ENCODE peak calls at places on chromosomes 13 and 19, in four cellular contexts. E is GM19239, R is Caki2, U is endothelial cell. Z is an unnamed sample.

GRCh38 chr13:35741657-35742056 is 265.2 kb upstream of the MAB21L1 start:
- DNase-seq in E (no peak), R (no peak), U (no peak), Z (no peak)

GRCh38 chr13:113788413-113789135 is 29.5 kb downstream of the TMEM255B start:
- DNase-seq in R (no peak), E (no peak), U (no peak), Z (no peak)

GRCh38 chr13:109592776-109593175 is 193.6 kb downstream of the IRS2 start:
- DNase-seq in E (no peak), R (no peak), U (no peak), Z (no peak)

GRCh38 chr19:1076951-1077350 is 10.0 kb downstream of the ARHGAP45 start:
- DNase-seq in E (peak; percentile 100), U (no peak), R (no peak), Z (peak; percentile 62)

GRCh38 chr13:38384171-38384570 is 34.5 kb downstream of the UFM1 start:
- DNase-seq in R (no peak), U (no peak), E (no peak), Z (no peak)

GRCh38 chr13:33561627-33562026 is 256.3 kb upstream of the RFC3 start:
- DNase-seq in E (no peak), U (no peak), R (no peak), Z (no peak)

GRCh38 chr13:49791214-49791752 is 1.2 kb downstream of the KPNA3 start:
- DNase-seq in R (peak; percentile 28), U (peak; percentile 4), E (no peak), Z (peak; percentile 33)

GRCh38 chr13:53605306-53605705 is 576.7 kb downstream of the OLFM4 start:
- DNase-seq in E (no peak), U (no peak), R (no peak), Z (no peak)

GRCh38 chr19:287381-287871 is 3.8 kb downstream of the PLPP2 start:
- DNase-seq in R (no peak), E (no peak), U (no peak), Z (no peak)